ENCODE peak calls at places on chromosomes 2 and 18, in seven cellular contexts. Y is frontal cortex, K is HCEC 1CT, R is HuH-7.5, B is astrocyte of the spinal cord, S is thoracic aorta, U is right lobe of liver. L is an unnamed sample.

GRCh38 chr2:150060341-150060740 is 427.1 kb downstream of the RND3 start:
- DNase-seq in S (no peak), B (no peak), K (no peak), Y (no peak), R (no peak), U (no peak), L (no peak)

GRCh38 chr2:164328310-164328709 is 293.0 kb downstream of the GRB14 start:
- DNase-seq in R (no peak), S (no peak), K (no peak), B (no peak), U (no peak), Y (no peak), L (no peak)

GRCh38 chr2:197803033-197803444 is 1.4 kb upstream of the PLCL1 start:
- DNase-seq in Y (peak), S (no peak), B (peak), R (peak), K (peak), U (no peak), L (peak)

GRCh38 chr2:180048256-180048655 is 41.2 kb upstream of the CWC22 start:
- DNase-seq in K (peak), B (peak), R (no peak), S (no peak), Y (no peak), U (no peak), L (no peak)

GRCh38 chr2:37555457-37555856 is 116.0 kb downstream of the CDC42EP3 start:
- DNase-seq in B (no peak), K (no peak), S (no peak), R (no peak), U (no peak), Y (no peak), L (no peak)

GRCh38 chr18:36460324-36460850 is 162.9 kb downstream of the FHOD3 start:
- DNase-seq in K (no peak), U (no peak), S (no peak), Y (no peak), R (no peak), B (no peak), L (no peak)

GRCh38 chr18:47893939-47894699 is 36.3 kb downstream of the SMAD2 start:
- DNase-seq in K (peak), U (no peak), R (no peak), Y (no peak), B (no peak), S (no peak), L (no peak)

GRCh38 chr2:212249451-212249850 is 289.2 kb downstream of the ERBB4 start:
- DNase-seq in S (no peak), K (peak), U (no peak), R (no peak), Y (no peak), B (peak), L (no peak)

GRCh38 chr2:239311132-239312040 is 89.4 kb downstream of the HDAC4 start:
- DNase-seq in S (no peak), B (no peak), U (no peak), Y (no peak), R (no peak), K (peak), L (no peak)

GRCh38 chr18:55165399-55166125 is 206.3 kb upstream of the CCDC68 start:
- DNase-seq in B (no peak), Y (no peak), U (no peak), S (no peak), R (no peak), K (no peak), L (peak)

GRCh38 chr2:127700527-127701192 is 637 bp upstream of the SFT2D3 start:
- DNase-seq in B (no peak), S (no peak), Y (no peak), U (peak), K (no peak), R (peak), L (peak)

GRCh38 chr18:25923193-25923592 is 167.2 kb downstream of the SS18 start:
- DNase-seq in K (no peak), U (no peak), R (no peak), S (no peak), B (no peak), Y (no peak), L (no peak)

GRCh38 chr18:26440644-26441043 is 107.7 kb downstream of the KCTD1 start:
- DNase-seq in B (no peak), U (no peak), S (no peak), K (no peak), Y (no peak), R (no peak), L (no peak)

GRCh38 chr2:160256511-160256910 is 56.4 kb upstream of the ITGB6 start:
- DNase-seq in R (no peak), B (no peak), U (no peak), K (no peak), S (no peak), Y (no peak), L (no peak)

GRCh38 chr2:10514743-10515142 is 66.6 kb upstream of the ODC1 start:
- DNase-seq in U (no peak), R (no peak), K (peak), Y (no peak), B (peak), S (no peak), L (no peak)

GRCh38 chr2:166384774-166385173 is 9.0 kb upstream of the SCN9A start:
- DNase-seq in R (no peak), B (peak), S (no peak), K (peak), Y (no peak), U (no peak), L (peak)

GRCh38 chr2:202009563-202009962 is 24.1 kb upstream of the FZD7 start:
- DNase-seq in S (no peak), R (no peak), U (no peak), Y (no peak), K (no peak), B (no peak), L (no peak)

GRCh38 chr2:239308696-239309397 is 92.0 kb downstream of the HDAC4 start:
- DNase-seq in B (peak), Y (no peak), R (no peak), S (no peak), K (peak), U (peak), L (no peak)

GRCh38 chr2:188326669-188327301 is 35.1 kb downstream of the GULP1 start:
- DNase-seq in K (peak), S (no peak), U (no peak), B (peak), R (peak), Y (no peak), L (no peak)

GRCh38 chr2:144456680-144457079 is 63.2 kb downstream of the ZEB2 start:
- DNase-seq in S (peak), R (no peak), Y (no peak), U (no peak), K (peak), B (peak), L (peak)

GRCh38 chr2:28312307-28313278 is 80.1 kb upstream of the FOSL2 start:
- DNase-seq in U (no peak), K (no peak), R (no peak), B (no peak), S (no peak), Y (no peak), L (no peak)

L was measured in T47D.